ENCODE peak calls at places on chromosome 16, in eight cellular contexts. S, O, D, A, J, T, M and L are unnamed samples.

GRCh38 chr16:85479972-85480726 is 133.0 kb upstream of the GSE1 start:
- DNase-seq in S (peak; percentile 9), O (no peak), D (peak; percentile 62), A (no peak), J (no peak), T (no peak), M (no peak), L (no peak)

GRCh38 chr16:85602831-85603755 is 10.0 kb upstream of the GSE1 start:
- DNase-seq in S (no peak), O (no peak), D (no peak), A (no peak), J (no peak), T (no peak), M (no peak), L (no peak)

GRCh38 chr16:49011807-49012345 is 269.8 kb downstream of the CBLN1 start:
- DNase-seq in S (no peak), O (no peak), D (peak; percentile 39), A (no peak), J (no peak), T (no peak), M (no peak), L (no peak)

GRCh38 chr16:84933774-84934571 is 77.4 kb downstream of the ZDHHC7 start:
- DNase-seq in S (no peak), O (no peak), D (no peak), A (no peak), J (no peak), T (no peak), M (peak; percentile 94), L (no peak)

GRCh38 chr16:85969159-85969558 is 70.2 kb downstream of the IRF8 start:
- DNase-seq in S (no peak), O (no peak), D (no peak), A (no peak), J (no peak), T (no peak), M (no peak), L (no peak)

GRCh38 chr16:10362077-10362863 is 23.6 kb upstream of the ATF7IP2 start:
- DNase-seq in S (no peak), O (no peak), D (no peak), A (no peak), J (no peak), T (no peak), M (no peak), L (peak; percentile 90)

GRCh38 chr16:63289834-63290460 is 1253.7 kb upstream of the CDH8 start:
- DNase-seq in S (no peak), O (no peak), D (peak; percentile 75), A (peak; percentile 51), J (no peak), T (peak; percentile 60), M (peak; percentile 31), L (no peak)

GRCh38 chr16:54447606-54448440 is 161.2 kb upstream of the IRX3 start:
- DNase-seq in S (no peak), O (no peak), D (no peak), A (no peak), J (no peak), T (no peak), M (peak; percentile 28), L (no peak)

GRCh38 chr16:82867425-82867824 is 240.7 kb downstream of the CDH13 start:
- DNase-seq in S (no peak), O (no peak), D (no peak), A (no peak), J (no peak), T (no peak), M (peak; percentile 15), L (no peak)